ENCODE peak calls at places on chromosomes 6 and 20, in nine cellular contexts. W is HCT116, B is SK-N-SH, P is Panc1, F is K562, I is GM12878, A is GM23338, S is A549, K is HepG2. O is an unnamed sample.

GRCh38 chr6:41698350-41698781 is 37.0 kb downstream of the TFEB start:
- DNase-seq in B (peak), F (no peak), S (no peak), P (no peak), I (no peak), K (no peak), A (no peak), W (no peak), O (no peak)

GRCh38 chr6:143125896-143126573 is 65.3 kb downstream of the AIG1 start:
- DNase-seq in A (no peak), W (no peak), P (no peak), B (no peak), K (no peak), S (no peak), I (no peak), F (no peak), O (no peak)

GRCh38 chr6:158037021-158037420 is 55.4 kb downstream of the SYNJ2 start:
- DNase-seq in P (no peak), I (no peak), B (no peak), K (no peak), W (no peak), S (no peak), A (no peak), F (no peak), O (no peak)

GRCh38 chr20:53162251-53162835 is 190.2 kb downstream of the TSHZ2 start:
- DNase-seq in B (no peak), P (no peak), S (peak), K (no peak), A (peak), I (no peak), F (peak), W (peak), O (no peak)

GRCh38 chr20:62410742-62411478 is 3.8 kb upstream of the CABLES2 start:
- DNase-seq in B (no peak), A (no peak), K (no peak), P (no peak), F (no peak), W (no peak), S (no peak), I (no peak), O (no peak)

GRCh38 chr20:41586784-41587183 is 31.4 kb downstream of the CHD6 start:
- DNase-seq in K (no peak), P (no peak), B (no peak), I (no peak), F (no peak), W (no peak), S (no peak), A (no peak), O (no peak)

GRCh38 chr6:158174514-158174913 is 6.4 kb downstream of the GTF2H5 start:
- DNase-seq in P (no peak), K (no peak), F (no peak), W (no peak), B (peak), I (no peak), A (no peak), S (no peak), O (no peak)

GRCh38 chr6:15171026-15171425 is 74.8 kb upstream of the JARID2 start:
- DNase-seq in W (no peak), B (no peak), F (no peak), I (peak), P (no peak), K (no peak), A (no peak), S (no peak), O (no peak)

GRCh38 chr6:15244605-15245360 is 1.1 kb upstream of the JARID2 start:
- DNase-seq in K (peak), W (no peak), A (peak), I (no peak), S (peak), B (no peak), P (no peak), F (peak), O (peak)

GRCh38 chr6:84332139-84333034 is 104.9 kb upstream of the CEP162 start:
- DNase-seq in P (no peak), K (no peak), F (no peak), I (peak), A (no peak), S (no peak), W (no peak), B (no peak), O (no peak)

GRCh38 chr20:48808382-48809034 is 19.3 kb downstream of the PREX1 start:
- DNase-seq in K (no peak), P (no peak), B (no peak), W (no peak), S (no peak), F (no peak), A (no peak), I (no peak), O (no peak)

GRCh38 chr6:7593234-7593633 is 3.2 kb downstream of the SNRNP48 start:
- DNase-seq in P (no peak), B (no peak), K (no peak), F (no peak), W (no peak), A (no peak), S (no peak), I (no peak), O (no peak)

GRCh38 chr6:139595183-139595582 is 220.7 kb upstream of the CITED2 start:
- DNase-seq in F (no peak), K (no peak), I (no peak), A (no peak), B (no peak), P (no peak), W (no peak), S (no peak), O (no peak)
- H3K27ac ChIP-seq in F (no peak), K (no peak), I (no peak), A (no peak), B (no peak), P (peak), W (no peak), S (no peak), O (no peak)

GRCh38 chr20:58617158-58617557 is 33.9 kb upstream of the STX16 start:
- DNase-seq in A (no peak), W (no peak), I (no peak), S (no peak), F (no peak), K (no peak), P (no peak), B (no peak), O (no peak)

GRCh38 chr20:58616411-58616810 is 34.7 kb upstream of the STX16 start:
- DNase-seq in I (no peak), P (no peak), F (no peak), W (no peak), B (no peak), A (no peak), K (no peak), S (no peak), O (no peak)

GRCh38 chr20:58621906-58622548 is 29.1 kb upstream of the STX16 start:
- DNase-seq in P (no peak), W (peak), A (peak), I (no peak), K (no peak), F (peak), B (no peak), S (no peak), O (no peak)

GRCh38 chr20:58619847-58620431 is 31.1 kb upstream of the STX16 start:
- DNase-seq in I (no peak), B (no peak), P (no peak), W (peak), F (peak), K (no peak), S (no peak), A (peak), O (no peak)

GRCh38 chr20:58618694-58619540 is 32.2 kb upstream of the STX16 start:
- DNase-seq in W (no peak), S (no peak), F (no peak), A (peak), P (no peak), B (no peak), K (no peak), I (no peak), O (no peak)
- TF ChIP-seq REST in W (no peak), S (no peak), F (no peak), A (no peak), P (no peak), B (no peak), K (no peak), I (no peak), O (no peak)

DNA sequence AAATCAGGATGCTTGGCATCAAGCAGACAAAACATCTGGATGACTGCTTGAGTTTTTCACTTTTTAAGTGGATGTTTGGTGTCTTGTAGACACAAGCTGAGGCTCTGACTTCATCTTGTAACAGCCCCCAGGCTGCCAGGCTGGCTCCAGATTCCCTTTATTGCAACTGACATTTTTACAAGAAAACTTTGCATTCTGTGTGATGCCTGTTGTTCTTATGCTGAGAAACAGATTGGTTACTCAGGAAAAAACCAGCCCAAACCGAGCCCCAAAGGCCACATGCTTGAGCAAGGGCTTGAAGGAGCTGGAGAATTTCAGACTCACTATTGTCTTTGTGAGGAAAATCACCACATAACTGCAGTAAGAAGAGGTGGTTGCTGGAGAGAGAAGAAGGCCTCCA is 98.4 kb upstream of the PREP start:
- DNase-seq in F (no peak), S (no peak), B (no peak), W (no peak), A (no peak), P (no peak), K (no peak), I (no peak), O (no peak)
- H3K27ac ChIP-seq in F (no peak), S (no peak), B (no peak), W (no peak), A (no peak), P (no peak), K (no peak), I (no peak), O (no peak)

DNA sequence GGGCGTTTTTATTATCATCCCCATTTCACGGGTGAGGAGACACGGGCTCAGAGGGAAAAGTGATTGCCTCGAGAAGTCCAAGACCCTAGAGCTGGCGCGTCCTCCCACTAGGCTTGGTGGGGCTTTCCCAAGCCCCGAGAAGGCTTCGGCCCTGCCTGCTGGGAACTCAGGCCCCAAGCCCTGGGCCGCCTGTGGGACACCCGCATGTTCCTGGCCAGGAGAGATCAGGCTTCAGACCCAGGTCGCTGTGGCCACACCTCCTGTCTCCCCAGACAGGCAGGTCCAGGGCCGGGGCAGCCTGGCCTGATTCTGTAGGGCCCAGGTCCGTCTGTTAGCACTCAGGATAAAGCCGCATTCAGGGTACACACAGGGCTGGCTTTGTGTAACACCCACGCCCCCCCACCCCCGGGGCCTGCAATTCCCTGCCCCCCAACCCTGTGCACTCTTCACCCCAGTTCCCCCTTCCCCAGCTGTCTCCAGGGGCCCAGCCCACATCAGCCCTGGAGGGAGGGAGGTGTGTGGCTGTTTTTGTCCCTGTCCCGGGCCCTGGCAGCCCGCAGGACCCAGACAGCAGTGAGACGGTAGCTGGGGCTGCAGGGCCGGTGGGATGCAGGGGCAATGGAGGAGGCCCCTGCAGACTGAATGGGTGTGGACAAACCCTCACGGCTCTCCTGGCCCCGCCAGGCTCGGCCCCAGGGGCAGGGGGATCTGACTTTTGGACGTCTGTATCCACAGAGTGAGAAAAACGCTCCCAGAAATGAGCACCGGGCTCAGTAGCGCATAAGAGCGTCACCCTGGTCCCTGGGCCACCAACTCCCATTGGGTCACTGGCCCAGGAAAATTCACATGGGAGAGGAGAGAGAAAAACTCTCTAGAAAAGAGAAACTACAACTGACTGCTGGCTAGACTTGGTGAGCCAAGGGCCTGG is 42.4 kb upstream of the ZBP1 start:
- DNase-seq in F (no peak), P (no peak), S (no peak), I (no peak), K (no peak), W (no peak), B (peak), A (no peak), O (no peak)
- TF ChIP-seq REST in F (no peak), P (no peak), S (no peak), I (no peak), K (no peak), W (no peak), B (no peak), A (no peak), O (no peak)

GRCh38 chr20:36483919-36484808 is 57.2 kb upstream of the MYL9 start:
- DNase-seq in P (no peak), B (peak), S (no peak), K (no peak), I (no peak), W (no peak), A (no peak), F (no peak), O (no peak)
- H3K27ac ChIP-seq in P (peak), B (peak), S (peak), K (no peak), I (peak), W (no peak), A (no peak), F (no peak), O (no peak)

GRCh38 chr6:130815200-130816071 is 11.8 kb upstream of the SMLR1 start:
- DNase-seq in B (no peak), P (no peak), W (no peak), S (no peak), I (no peak), A (no peak), F (no peak), K (peak), O (no peak)

GRCh38 chr6:130811932-130812331 is 15.3 kb upstream of the SMLR1 start:
- DNase-seq in A (no peak), P (no peak), F (no peak), W (no peak), I (no peak), K (peak), B (no peak), S (no peak), O (no peak)

GRCh38 chr6:130814506-130814905 is 12.7 kb upstream of the SMLR1 start:
- DNase-seq in K (no peak), W (no peak), S (no peak), I (no peak), B (no peak), P (no peak), F (no peak), A (no peak), O (no peak)

DNA sequence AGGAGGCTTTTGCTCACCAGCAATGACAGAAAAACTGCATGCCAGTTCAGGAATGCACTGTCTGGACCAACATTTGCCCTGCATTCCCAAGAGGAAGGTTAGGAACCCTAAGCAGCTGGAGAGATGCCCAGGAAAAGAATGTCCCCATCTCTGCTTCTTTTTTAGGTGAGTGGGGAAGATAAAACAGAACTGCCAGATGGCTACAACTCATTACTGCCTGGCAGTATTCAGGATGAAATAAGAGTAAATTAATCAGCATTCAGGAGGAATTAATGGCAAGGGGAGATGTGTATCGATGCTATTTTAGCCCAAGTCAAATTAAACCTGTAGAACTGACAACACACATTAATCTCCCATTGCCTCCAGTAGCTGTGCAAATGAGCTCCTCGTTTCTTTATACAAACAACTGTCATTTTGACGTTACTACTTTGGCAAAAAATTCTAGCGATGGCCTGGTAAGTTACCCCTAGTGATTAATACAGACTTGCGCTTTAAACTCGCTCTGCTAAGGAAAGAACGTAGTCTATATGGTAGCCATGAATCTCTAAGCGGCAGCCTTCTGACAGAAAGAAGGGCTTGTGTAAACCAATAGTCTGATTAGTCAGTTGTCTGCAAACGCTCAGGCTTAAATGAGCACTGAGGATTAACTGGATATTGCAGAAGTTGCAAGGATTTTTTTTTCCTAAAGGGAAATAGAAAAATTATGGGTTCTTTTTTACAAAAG is 16.7 kb upstream of the SMLR1 start:
- DNase-seq in W (no peak), S (no peak), K (no peak), B (peak), I (no peak), A (peak), F (no peak), P (no peak), O (no peak)
- TF ChIP-seq REST in W (no peak), S (no peak), K (no peak), B (peak), I (no peak), A (no peak), F (no peak), P (no peak), O (no peak)

GRCh38 chr6:30880563-30881252 is 3.6 kb upstream of the DDR1 start:
- DNase-seq in S (no peak), A (peak), B (peak), K (no peak), F (no peak), I (no peak), W (no peak), P (no peak), O (no peak)
- H3K27ac ChIP-seq in S (peak), A (peak), B (no peak), K (no peak), F (no peak), I (no peak), W (no peak), P (no peak), O (no peak)

GRCh38 chr20:2771631-2772080 is 28.8 kb downstream of the CPXM1 start:
- DNase-seq in W (no peak), B (no peak), A (peak), P (no peak), I (no peak), K (peak), S (no peak), F (no peak), O (no peak)
- TF ChIP-seq REST in W (no peak), B (no peak), A (no peak), P (no peak), I (no peak), K (no peak), S (no peak), F (no peak), O (no peak)

GRCh38 chr6:36127462-36128016 is 2.8 kb upstream of the MAPK13 start:
- DNase-seq in A (no peak), F (peak), P (peak), I (no peak), S (peak), B (no peak), K (peak), W (no peak), O (no peak)
- H3K27ac ChIP-seq in A (no peak), F (peak), P (no peak), I (no peak), S (peak), B (no peak), K (no peak), W (no peak), O (no peak)

GRCh38 chr6:11083956-11084355 is 9.7 kb upstream of the SMIM13 start:
- DNase-seq in W (no peak), I (no peak), B (no peak), A (no peak), P (no peak), S (no peak), F (no peak), K (no peak), O (no peak)

GRCh38 chr6:11080296-11080695 is 13.3 kb upstream of the SMIM13 start:
- DNase-seq in I (no peak), A (no peak), S (no peak), K (no peak), F (no peak), B (no peak), W (no peak), P (no peak), O (no peak)

GRCh38 chr6:11085758-11086435 is 7.7 kb upstream of the SMIM13 start:
- DNase-seq in F (no peak), K (no peak), P (no peak), S (no peak), B (no peak), I (no peak), W (no peak), A (no peak), O (no peak)

GRCh38 chr6:11078266-11078665 is 15.4 kb upstream of the SMIM13 start:
- DNase-seq in P (no peak), F (no peak), B (no peak), A (no peak), I (no peak), W (no peak), K (no peak), S (no peak), O (no peak)

GRCh38 chr6:11083491-11083890 is 10.1 kb upstream of the SMIM13 start:
- DNase-seq in P (no peak), K (no peak), F (no peak), S (no peak), I (no peak), W (no peak), A (no peak), B (no peak), O (no peak)
- TF ChIP-seq REST in P (no peak), K (no peak), F (no peak), S (no peak), I (no peak), W (no peak), A (no peak), B (no peak), O (no peak)

O was measured in HL-60.